ENCODE peak calls at places on chromosomes 3 and 15, in four cellular contexts. X is Panc1, U is stomach, B is H1. S is an unnamed sample.

GRCh38 chr3:14460342-14461005 is 58.1 kb downstream of the SLC6A6 start:
- DNase-seq in X (no peak), U (peak; percentile 88), B (no peak), S (no peak)

GRCh38 chr15:87623832-87624231 is 632.7 kb downstream of the NTRK3 start:
- DNase-seq in X (no peak), U (no peak), B (peak; percentile 51), S (no peak)

GRCh38 chr3:28973621-28974020 is 307.2 kb upstream of the RBMS3 start:
- DNase-seq in X (no peak), U (no peak), B (no peak), S (no peak)

GRCh38 chr15:92155941-92156340 is 237.7 kb upstream of the ST8SIA2 start:
- DNase-seq in X (no peak), U (no peak), B (no peak), S (no peak)

GRCh38 chr3:171184372-171184771 is 157.9 kb upstream of the SLC2A2 start:
- DNase-seq in X (no peak), U (no peak), B (no peak), S (no peak)

GRCh38 chr15:89087066-89087829 is 1.0 kb upstream of the ABHD2 start:
- DNase-seq in X (no peak), U (no peak), B (no peak), S (no peak)

GRCh38 chr3:10437272-10437994 is 68.0 kb downstream of the ATP2B2 start:
- DNase-seq in X (no peak), U (no peak), B (no peak), S (no peak)

GRCh38 chr15:29942548-29942947 is 120.3 kb upstream of the TJP1 start:
- DNase-seq in X (no peak), U (no peak), B (no peak), S (no peak)

GRCh38 chr3:160340351-160340750 is 58.7 kb downstream of the IFT80 start:
- DNase-seq in X (no peak), U (no peak), B (no peak), S (no peak)

GRCh38 chr3:29275309-29275708 is 5.6 kb upstream of the RBMS3 start:
- DNase-seq in X (no peak), U (no peak), B (no peak), S (no peak)

GRCh38 chr3:124636863-124637296 is 93.4 kb upstream of the UMPS start:
- DNase-seq in X (no peak), U (no peak), B (no peak), S (no peak)

GRCh38 chr3:120678331-120678845 is 3.7 kb downstream of the HGD start:
- DNase-seq in X (no peak), U (peak; percentile 86), B (no peak), S (no peak)

GRCh38 chr3:73697020-73697419 is 72.3 kb upstream of the PDZRN3 start:
- DNase-seq in X (no peak), U (no peak), B (no peak), S (no peak)

GRCh38 chr15:80160570-80161156 is 7.9 kb downstream of the FAH start:
- DNase-seq in X (no peak), U (no peak), B (no peak), S (no peak)

GRCh38 chr3:187361835-187362234 is 6.3 kb upstream of the RTP4 start:
- DNase-seq in X (no peak), U (no peak), B (no peak), S (no peak)

GRCh38 chr3:125123455-125123854 is 67.7 kb upstream of the HEG1 start:
- DNase-seq in X (no peak), U (no peak), B (no peak), S (no peak)

GRCh38 chr3:54262541-54262940 is 140.2 kb downstream of the CACNA2D3 start:
- DNase-seq in X (no peak), U (no peak), B (no peak), S (no peak)

GRCh38 chr3:187263270-187263669 is 28.3 kb downstream of the MASP1 start:
- DNase-seq in X (no peak), U (no peak), B (no peak), S (no peak)

GRCh38 chr15:76823903-76824302 is 81.2 kb downstream of the SCAPER start:
- DNase-seq in X (no peak), U (no peak), B (no peak), S (no peak)

DNA sequence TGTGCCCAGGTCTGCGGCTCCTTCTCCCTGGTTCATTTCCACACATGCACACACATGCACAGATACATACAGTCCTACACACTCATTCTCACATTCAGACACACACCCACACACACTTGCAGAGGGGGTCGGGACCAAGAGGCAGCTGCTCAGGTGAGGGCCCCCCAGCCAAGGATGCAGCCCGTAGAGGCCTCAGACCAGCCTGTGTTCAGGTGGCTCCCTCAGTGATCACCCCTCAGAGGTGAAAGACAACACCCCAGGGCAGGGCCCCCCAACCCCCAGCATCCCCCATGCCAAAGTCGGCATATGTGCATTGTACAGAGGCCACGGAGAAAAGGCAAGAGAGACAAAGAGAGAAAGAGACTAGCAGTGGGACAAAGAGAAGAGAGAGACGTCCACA is 5.9 kb upstream of the CORO2B start:
- DNase-seq in X (no peak), U (no peak), B (no peak), S (no peak)
- H3K27ac ChIP-seq in X (no peak overlapping the region), U (no peak overlapping the region), B (no peak overlapping the region), S (no peak overlapping the region)

DNA sequence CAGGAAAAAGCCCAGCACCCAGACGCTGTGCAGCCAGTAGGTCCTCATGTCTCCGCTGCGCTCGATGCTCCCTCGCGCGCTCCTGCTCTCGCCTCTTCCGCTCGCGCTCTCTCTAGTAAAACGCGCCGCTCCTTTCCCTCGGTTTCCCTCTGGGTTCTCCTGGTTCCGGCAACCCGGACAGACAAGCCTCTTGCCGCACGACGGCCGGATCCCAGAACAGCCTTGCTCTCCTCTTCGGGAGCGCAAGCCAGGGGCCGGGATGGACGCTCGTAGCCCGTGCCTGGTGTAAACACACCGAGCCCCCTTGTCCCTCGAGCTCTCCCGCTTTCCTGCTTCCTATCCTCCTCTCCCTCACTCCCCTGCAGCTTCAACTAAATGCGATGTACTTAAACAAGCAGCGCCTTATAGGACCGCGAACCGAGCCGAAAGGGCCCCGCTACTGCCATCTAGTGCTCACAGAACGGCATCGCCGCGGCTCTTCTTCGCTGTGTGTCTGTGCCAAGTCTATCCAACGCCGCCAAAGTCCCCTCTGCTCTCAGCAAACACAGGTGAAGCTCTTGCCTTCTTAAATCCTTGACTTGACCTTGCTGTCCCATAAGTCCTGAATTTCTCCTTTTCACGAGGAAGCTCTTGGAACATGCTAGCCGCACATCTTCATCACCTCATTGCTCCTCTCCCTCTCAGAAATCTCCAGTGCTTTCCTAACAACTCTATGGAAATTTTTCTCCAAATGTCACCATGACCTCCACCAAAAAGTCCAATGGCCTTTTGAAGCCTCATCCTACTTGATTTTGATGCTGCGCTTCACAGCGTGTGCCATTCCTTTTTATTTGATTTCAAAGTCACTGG is 1037.2 kb downstream of the IGSF11 start:
- DNase-seq in X (peak; percentile 41), U (peak; percentile 75), B (peak; percentile 87), S (no peak)
- H3K4me3 ChIP-seq in X (peak overlapping the region; percentile 32), U (peak overlapping the region; percentile 62), B (peak overlapping the region; percentile 72), S (peak overlapping the region; percentile 77)

DNA sequence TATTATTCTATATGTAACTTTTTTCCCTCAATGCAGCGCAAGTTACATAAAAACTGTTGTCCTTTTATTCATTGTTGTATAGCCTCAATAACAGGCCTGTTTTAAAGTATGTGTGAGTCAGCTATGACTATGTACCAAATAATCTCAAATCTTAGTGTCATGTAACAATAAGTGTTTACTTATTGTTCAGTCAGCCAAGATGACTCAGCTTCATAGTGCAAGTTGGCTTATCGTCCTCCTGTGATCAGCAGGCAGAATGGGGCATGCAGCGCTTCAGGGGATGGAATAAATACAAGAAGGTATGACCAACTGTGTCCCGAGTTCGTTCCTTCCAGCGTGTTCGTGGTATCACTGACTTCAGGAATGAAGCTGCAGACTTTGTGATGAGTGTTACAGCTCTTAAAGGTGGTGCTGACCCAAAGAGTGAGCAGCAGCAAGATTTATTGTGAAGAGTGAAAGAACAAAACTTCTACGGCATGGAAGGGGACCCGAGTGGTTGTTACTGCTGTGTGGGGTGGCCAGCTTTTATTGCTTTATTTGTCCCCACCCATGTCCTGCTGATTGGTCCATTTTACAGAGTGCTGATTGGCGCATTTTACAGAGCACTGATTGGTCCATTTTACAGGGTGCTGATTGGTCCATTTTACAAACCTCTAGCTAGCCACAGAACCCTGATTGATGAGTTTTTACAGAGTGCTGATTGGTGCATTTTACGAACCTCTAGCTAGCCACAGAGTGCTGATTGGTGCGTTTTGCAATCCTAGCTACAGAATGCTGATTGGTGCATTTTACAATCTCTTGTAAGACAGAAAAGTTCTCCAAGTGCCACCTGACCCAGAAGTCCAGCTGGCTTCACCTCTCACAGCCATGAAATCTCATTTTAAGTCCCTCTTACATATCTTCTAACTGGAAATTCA is 1016.0 kb downstream of the MCTP2 start:
- DNase-seq in X (peak; percentile 91), U (peak; percentile 27), B (no peak), S (no peak)
- TF ChIP-seq POLR2AphosphoS5 in X (peak; percentile 81), U (peak; percentile 62), B (no peak), S (no peak)

DNA sequence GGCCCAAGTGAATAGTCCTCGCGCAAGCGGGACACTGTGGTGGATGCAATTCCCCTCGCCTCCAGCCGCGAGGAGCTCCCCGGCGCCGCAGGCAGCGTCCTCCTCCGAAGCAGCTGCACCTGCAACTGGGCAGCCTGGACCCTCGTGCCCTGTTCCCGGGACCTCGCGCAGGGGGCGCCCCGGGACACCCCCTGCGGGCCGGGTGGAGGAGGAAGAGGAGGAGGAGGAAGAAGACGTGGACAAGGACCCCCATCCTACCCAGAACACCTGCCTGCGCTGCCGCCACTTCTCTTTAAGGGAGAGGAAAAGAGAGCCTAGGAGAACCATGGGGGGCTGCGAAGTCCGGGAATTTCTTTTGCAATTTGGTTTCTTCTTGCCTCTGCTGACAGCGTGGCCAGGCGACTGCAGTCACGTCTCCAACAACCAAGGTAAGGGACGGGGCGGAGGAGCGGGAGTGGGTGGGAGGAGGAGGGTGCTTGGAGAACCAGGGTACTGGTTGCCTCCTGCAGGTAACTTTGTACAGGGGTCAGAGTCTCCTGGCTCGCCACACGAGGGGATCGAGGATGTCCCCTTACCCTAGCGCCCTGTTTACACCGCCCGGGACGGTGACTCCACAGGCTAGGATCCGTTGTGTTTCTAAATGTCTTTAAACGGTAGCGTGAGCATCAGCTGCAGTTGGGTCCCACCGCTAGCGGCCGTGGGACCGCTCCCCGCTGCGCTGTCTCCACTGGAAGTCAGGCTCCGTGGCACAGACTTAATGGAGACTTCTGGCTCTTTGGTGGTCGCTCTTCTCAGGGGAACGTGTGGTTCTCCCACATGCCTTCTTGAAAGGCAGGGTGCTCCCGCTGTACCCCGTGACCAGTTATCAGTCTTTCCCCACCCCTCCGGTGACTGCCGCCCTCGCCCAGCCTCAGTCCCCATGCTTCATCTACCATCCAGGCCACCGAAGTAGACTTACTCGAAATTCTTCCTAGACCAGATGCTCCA is at the start of gene EPHA6:
- DNase-seq in X (no peak), U (no peak), B (peak; percentile 65), S (no peak)
- H3K27ac ChIP-seq in X (no peak within 1 kb of the TSS), U (no peak within 1 kb of the TSS), B (no peak within 1 kb of the TSS), S (peak within 1 kb of the TSS; percentile 71)

GRCh38 chr15:43796566-43796965 is 3.5 kb downstream of the SERINC4 start:
- DNase-seq in X (no peak), U (no peak), B (no peak), S (no peak)

GRCh38 chr15:43795997-43796396 is 3.9 kb downstream of the SERF2 start:
- DNase-seq in X (no peak), U (no peak), B (no peak), S (no peak)

GRCh38 chr15:43800286-43801136 is at the start of gene HYPK:
- DNase-seq in X (peak; percentile 54), U (peak; percentile 95), B (peak; percentile 88), S (peak; percentile 94)

GRCh38 chr15:43799945-43800285 is at the start of gene SERINC4:
- DNase-seq in X (no peak), U (no peak), B (no peak), S (no peak)

GRCh38 chr15:43799209-43799944 is 643 bp downstream of the SERINC4 start:
- DNase-seq in X (no peak), U (no peak), B (no peak), S (no peak)
- H3K4me3 ChIP-seq in X (no peak overlapping the region), U (peak overlapping the region; percentile 97), B (no peak overlapping the region), S (no peak overlapping the region)

S was measured in vagina.